ENCODE peak calls at places on chromosomes 1 and 21, in four cellular contexts. One of them, this sample, is unnamed.
A peak's percentile ranks its signal among the peaks of the same experiment; 100 is the strongest.

GRCh38 chr1:7988576-7988975 is 27.1 kb downstream of the PARK7 start:
- DNase-seq in colonic mucosa: no peak
- DNase-seq in right cardiac atrium: no peak
- DNase-seq in right lobe of liver: no peak
- DNase-seq in this sample: no peak

GRCh38 chr1:231626951-231627614 is 493 bp downstream of the DISC1 start:
- DNase-seq in right lobe of liver: peak; percentile 66
- DNase-seq in colonic mucosa: peak; percentile 79
- DNase-seq in right cardiac atrium: peak; percentile 82
- DNase-seq in this sample: no peak

GRCh38 chr21:42414928-42415769 is 11.4 kb downstream of the UBASH3A start:
- DNase-seq in right lobe of liver: no peak
- DNase-seq in colonic mucosa: no peak
- DNase-seq in right cardiac atrium: no peak
- DNase-seq in this sample: peak; percentile 7

GRCh38 chr1:202164271-202165037 is 4.1 kb upstream of the PTPN7 start:
- DNase-seq in right lobe of liver: no peak
- DNase-seq in colonic mucosa: no peak
- DNase-seq in right cardiac atrium: no peak
- DNase-seq in this sample: no peak

GRCh38 chr1:160377585-160378206 is 10.8 kb downstream of the NHLH1 start:
- DNase-seq in colonic mucosa: no peak
- DNase-seq in right cardiac atrium: no peak
- DNase-seq in right lobe of liver: peak; percentile 4
- DNase-seq in this sample: no peak

GRCh38 chr1:203796223-203796747 is 862 bp downstream of the ZBED6 start:
- DNase-seq in colonic mucosa: peak; percentile 51
- DNase-seq in right cardiac atrium: no peak
- DNase-seq in right lobe of liver: no peak
- DNase-seq in this sample: no peak

GRCh38 chr1:108829498-108829916 is 27.4 kb downstream of the AKNAD1 start:
- DNase-seq in right lobe of liver: peak; percentile 84
- DNase-seq in right cardiac atrium: no peak
- DNase-seq in colonic mucosa: no peak
- DNase-seq in this sample: no peak

GRCh38 chr1:94690033-94690712 is 130.0 kb upstream of the SLC44A3 start:
- DNase-seq in right lobe of liver: no peak
- DNase-seq in colonic mucosa: no peak
- DNase-seq in right cardiac atrium: no peak
- DNase-seq in this sample: no peak

GRCh38 chr21:33655591-33656221 is 13.4 kb downstream of the ITSN1 start:
- DNase-seq in right lobe of liver: no peak
- DNase-seq in colonic mucosa: peak; percentile 25
- DNase-seq in right cardiac atrium: no peak
- DNase-seq in this sample: no peak

GRCh38 chr1:234617986-234618725 is 8.2 kb upstream of the IRF2BP2 start:
- DNase-seq in colonic mucosa: no peak
- DNase-seq in right lobe of liver: no peak
- DNase-seq in right cardiac atrium: no peak
- DNase-seq in this sample: no peak

GRCh38 chr1:27037518-27037917 is 24.9 kb upstream of the TENT5B start:
- DNase-seq in right cardiac atrium: no peak
- DNase-seq in colonic mucosa: no peak
- DNase-seq in right lobe of liver: no peak
- DNase-seq in this sample: no peak

GRCh38 chr1:32195972-32196823 is 4.2 kb upstream of the CCDC28B start:
- DNase-seq in right lobe of liver: no peak
- DNase-seq in colonic mucosa: no peak
- DNase-seq in right cardiac atrium: no peak
- DNase-seq in this sample: no peak

GRCh38 chr1:83559090-83559489 is 439.8 kb downstream of the TTLL7 start:
- DNase-seq in right lobe of liver: no peak
- DNase-seq in right cardiac atrium: no peak
- DNase-seq in colonic mucosa: no peak
- DNase-seq in this sample: no peak

GRCh38 chr1:81706650-81707435 is 93.9 kb upstream of the ADGRL2 start:
- DNase-seq in right cardiac atrium: no peak
- DNase-seq in colonic mucosa: no peak
- DNase-seq in right lobe of liver: no peak
- DNase-seq in this sample: no peak

GRCh38 chr1:185645686-185646085 is 88.5 kb upstream of the HMCN1 start:
- DNase-seq in right lobe of liver: no peak
- DNase-seq in colonic mucosa: no peak
- DNase-seq in right cardiac atrium: no peak
- DNase-seq in this sample: no peak

GRCh38 chr1:33237579-33237978 is 18.7 kb upstream of the ZNF362 start:
- DNase-seq in right lobe of liver: no peak
- DNase-seq in right cardiac atrium: no peak
- DNase-seq in colonic mucosa: no peak
- DNase-seq in this sample: no peak

GRCh38 chr1:16082283-16083038 is 9.0 kb upstream of the FAM131C start:
- DNase-seq in right lobe of liver: peak; percentile 75
- DNase-seq in right cardiac atrium: peak; percentile 57
- DNase-seq in colonic mucosa: peak; percentile 86
- DNase-seq in this sample: no peak

GRCh38 chr1:104852151-104852550 is 1102.5 kb downstream of the AMY1C start:
- DNase-seq in right lobe of liver: no peak
- DNase-seq in colonic mucosa: no peak
- DNase-seq in right cardiac atrium: no peak
- DNase-seq in this sample: no peak

GRCh38 chr21:29287383-29287782 is 11.3 kb upstream of the BACH1 start:
- DNase-seq in right lobe of liver: no peak
- DNase-seq in colonic mucosa: no peak
- DNase-seq in right cardiac atrium: no peak
- DNase-seq in this sample: no peak

GRCh38 chr1:229844675-229845074 is 218.6 kb downstream of the URB2 start:
- DNase-seq in right cardiac atrium: no peak
- DNase-seq in right lobe of liver: no peak
- DNase-seq in colonic mucosa: peak; percentile 80
- DNase-seq in this sample: no peak

GRCh38 chr1:243850013-243850367 is at the start of gene AKT3:
- DNase-seq in right cardiac atrium: no peak
- DNase-seq in colonic mucosa: no peak
- DNase-seq in right lobe of liver: no peak
- DNase-seq in this sample: no peak

GRCh38 chr1:57167997-57168396 is 202.2 kb upstream of the C8B start:
- DNase-seq in colonic mucosa: no peak
- DNase-seq in right lobe of liver: no peak
- DNase-seq in right cardiac atrium: no peak
- DNase-seq in this sample: no peak

GRCh38 chr1:16614361-16615252 is 1.2 kb upstream of the NBPF1 start:
- DNase-seq in colonic mucosa: peak; percentile 42
- DNase-seq in right cardiac atrium: peak; percentile 12
- DNase-seq in right lobe of liver: peak; percentile 62
- DNase-seq in this sample: no peak

GRCh38 chr1:38973659-38974437 is 17.2 kb upstream of the AKIRIN1 start:
- DNase-seq in colonic mucosa: no peak
- DNase-seq in right lobe of liver: no peak
- DNase-seq in right cardiac atrium: no peak
- DNase-seq in this sample: no peak

GRCh38 chr1:54850737-54851136 is 36.3 kb downstream of the DHCR24 start:
- DNase-seq in right lobe of liver: no peak
- DNase-seq in right cardiac atrium: no peak
- DNase-seq in colonic mucosa: no peak
- DNase-seq in this sample: no peak

GRCh38 chr1:10793129-10793651 is 3.3 kb downstream of the CASZ1 start:
- DNase-seq in right cardiac atrium: no peak
- DNase-seq in colonic mucosa: peak; percentile 78
- DNase-seq in right lobe of liver: no peak
- DNase-seq in this sample: no peak

GRCh38 chr1:10796029-10796944 is at the start of gene CASZ1:
- DNase-seq in colonic mucosa: peak; percentile 87
- DNase-seq in right cardiac atrium: peak; percentile 81
- DNase-seq in right lobe of liver: peak; percentile 86
- DNase-seq in this sample: peak; percentile 73

GRCh38 chr1:10791117-10791951 is 5.1 kb downstream of the CASZ1 start:
- DNase-seq in right lobe of liver: no peak
- DNase-seq in colonic mucosa: no peak
- DNase-seq in right cardiac atrium: no peak
- DNase-seq in this sample: no peak

GRCh38 chr1:10795305-10796021 is 983 bp downstream of the CASZ1 start:
- DNase-seq in right lobe of liver: no peak
- DNase-seq in right cardiac atrium: no peak
- DNase-seq in colonic mucosa: peak; percentile 42
- DNase-seq in this sample: no peak

DNA sequence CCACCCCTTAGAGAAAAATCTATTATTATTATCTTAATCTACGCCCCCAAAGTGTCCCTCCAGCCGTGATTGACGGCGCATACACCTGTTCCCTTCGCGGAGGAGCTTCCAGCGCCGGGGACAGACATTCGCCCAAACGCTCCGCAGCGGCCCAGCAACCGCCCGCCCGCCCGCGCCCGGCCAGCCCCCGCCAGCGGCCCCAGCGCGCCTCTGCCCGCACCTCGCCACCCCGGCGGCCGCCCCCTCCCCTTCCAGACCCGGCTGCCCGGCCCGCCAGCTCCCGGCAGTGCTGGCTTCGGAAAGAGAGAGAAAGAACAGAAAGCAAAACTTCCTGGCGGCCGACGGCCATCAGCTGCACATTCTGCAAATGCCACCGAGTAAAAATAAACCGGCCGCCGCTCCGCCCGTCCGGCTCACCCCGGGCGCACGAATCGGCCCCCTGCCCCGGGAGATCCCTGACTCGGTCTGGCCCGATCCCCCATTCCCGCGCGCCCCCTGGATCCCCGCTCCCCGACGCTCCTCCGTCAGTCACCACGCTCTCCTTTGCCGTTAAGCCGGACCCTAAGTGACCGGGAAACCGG is 1.6 kb downstream of the CASZ1 start:
- DNase-seq in colonic mucosa: peak; percentile 40
- DNase-seq in right cardiac atrium: no peak
- DNase-seq in right lobe of liver: no peak
- DNase-seq in this sample: no peak
- H3K27ac ChIP-seq in colonic mucosa: peak overlapping the region; percentile 86
- H3K27ac ChIP-seq in right cardiac atrium: peak overlapping the region; percentile 92
- H3K27ac ChIP-seq in right lobe of liver: no peak overlapping the region
- H3K27ac ChIP-seq in this sample: no peak overlapping the region

DNA sequence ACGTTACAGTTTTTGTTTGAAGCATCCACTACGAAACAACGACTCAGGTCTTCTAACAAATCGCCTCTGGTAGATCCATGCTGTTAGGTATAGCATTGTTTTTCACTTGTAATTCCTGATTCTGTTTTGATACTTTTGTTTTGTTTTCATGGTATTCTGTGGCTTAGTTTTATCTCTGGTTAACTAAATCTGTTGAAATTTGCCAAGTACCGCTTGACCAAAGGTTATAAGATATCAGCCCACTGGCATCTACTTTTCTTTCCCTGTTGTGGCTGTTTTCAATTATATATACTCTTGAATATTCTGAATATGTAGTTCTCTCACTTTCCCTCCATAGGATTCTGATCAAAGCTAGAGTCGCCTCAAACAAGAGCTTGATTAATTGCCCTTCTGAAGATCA is 274.8 kb upstream of the C1orf105 start:
- DNase-seq in colonic mucosa: no peak
- DNase-seq in right cardiac atrium: no peak
- DNase-seq in right lobe of liver: no peak
- DNase-seq in this sample: no peak
- H3K27ac ChIP-seq in colonic mucosa: peak overlapping the region; percentile 67
- H3K27ac ChIP-seq in right cardiac atrium: peak overlapping the region; percentile 82
- H3K27ac ChIP-seq in right lobe of liver: peak overlapping the region; percentile 54
- H3K27ac ChIP-seq in this sample: no peak overlapping the region

GRCh38 chr21:26138615-26139257 is 31.8 kb downstream of the APP start:
- DNase-seq in right cardiac atrium: no peak
- DNase-seq in right lobe of liver: no peak
- DNase-seq in colonic mucosa: no peak
- DNase-seq in this sample: no peak
- H3K27ac ChIP-seq in right cardiac atrium: no peak overlapping the region
- H3K27ac ChIP-seq in right lobe of liver: peak overlapping the region; percentile 20
- H3K27ac ChIP-seq in colonic mucosa: no peak overlapping the region
- H3K27ac ChIP-seq in this sample: no peak overlapping the region

DNA sequence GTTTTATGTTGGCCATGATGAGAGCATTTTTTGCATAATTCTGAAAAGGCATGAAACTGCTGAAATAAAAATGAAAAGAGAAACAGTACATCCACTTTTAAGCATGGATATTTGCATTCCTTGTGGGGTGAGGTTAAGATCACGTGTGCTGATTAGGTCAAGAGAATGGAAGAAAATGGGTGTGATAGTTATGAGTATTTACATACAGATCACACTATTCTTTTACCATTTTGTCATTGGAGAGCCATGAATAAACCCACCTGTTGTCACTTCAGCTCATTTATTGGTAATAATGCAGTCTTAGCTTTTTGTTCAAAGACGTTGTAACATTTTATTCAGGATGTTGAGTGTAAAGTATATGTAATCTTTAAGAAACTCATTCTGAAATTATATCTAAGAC is 153.2 kb downstream of the NOS1AP start:
- DNase-seq in colonic mucosa: no peak
- DNase-seq in right lobe of liver: no peak
- DNase-seq in right cardiac atrium: no peak
- DNase-seq in this sample: no peak
- H3K27ac ChIP-seq in colonic mucosa: no peak overlapping the region
- H3K27ac ChIP-seq in right lobe of liver: no peak overlapping the region
- H3K27ac ChIP-seq in right cardiac atrium: no peak overlapping the region
- H3K27ac ChIP-seq in this sample: no peak overlapping the region

GRCh38 chr21:46369520-46370235 is 45.7 kb downstream of the PCNT start:
- DNase-seq in right lobe of liver: no peak
- DNase-seq in colonic mucosa: no peak
- DNase-seq in right cardiac atrium: no peak
- DNase-seq in this sample: no peak
- H3K27ac ChIP-seq in right lobe of liver: no peak overlapping the region
- H3K27ac ChIP-seq in colonic mucosa: no peak overlapping the region
- H3K27ac ChIP-seq in right cardiac atrium: no peak overlapping the region
- H3K27ac ChIP-seq in this sample: no peak overlapping the region

GRCh38 chr1:154959448-154959825 is 2.1 kb downstream of the PYGO2 start:
- DNase-seq in colonic mucosa: no peak
- DNase-seq in right cardiac atrium: no peak
- DNase-seq in right lobe of liver: no peak
- DNase-seq in this sample: no peak
- H3K27ac ChIP-seq in colonic mucosa: no peak overlapping the region
- H3K27ac ChIP-seq in right cardiac atrium: no peak overlapping the region
- H3K27ac ChIP-seq in right lobe of liver: no peak overlapping the region
- H3K27ac ChIP-seq in this sample: no peak overlapping the region